ENCODE peak calls at places on chromosomes 3 and 15, in five cellular contexts. D is HFFc6; G is NCI-H510A treated with DMSO at 0.1 percent for 48 hours; N is effector CD4-positive, alpha-beta T cell; K is RWPE1. W is an unnamed sample.

GRCh38 chr3:130892759-130893239 is 1.1 kb upstream of the ATP2C1 start:
- DNase-seq in G (peak), K (peak), D (peak), N (peak), W (peak)

GRCh38 chr15:67406257-67406861 is 114.6 kb upstream of the C15orf61 start:
- DNase-seq in G (no peak), N (no peak), K (no peak), D (no peak), W (no peak)

GRCh38 chr3:137105277-137105977 is 147.6 kb downstream of the IL20RB start:
- DNase-seq in N (no peak), K (peak), D (peak), G (peak), W (no peak)

GRCh38 chr15:48020166-48020565 is 100.6 kb upstream of the SLC24A5 start:
- DNase-seq in D (no peak), K (no peak), G (no peak), N (no peak), W (no peak)

GRCh38 chr3:58306662-58307286 is 454 bp downstream of the HTD2 start:
- DNase-seq in K (peak), N (no peak), G (no peak), D (peak), W (no peak)

GRCh38 chr3:66393486-66394260 is 107.1 kb downstream of the LRIG1 start:
- DNase-seq in N (peak), D (no peak), G (no peak), K (no peak), W (no peak)

GRCh38 chr15:63908986-63909385 is 75.2 kb upstream of the HERC1 start:
- DNase-seq in D (peak), N (no peak), G (no peak), K (peak), W (no peak)

GRCh38 chr15:68606332-68606731 is 27.5 kb downstream of the CORO2B start:
- DNase-seq in K (no peak), D (no peak), N (no peak), G (no peak), W (no peak)

GRCh38 chr15:86362556-86362955 is 282.9 kb downstream of the AGBL1 start:
- DNase-seq in K (peak), G (no peak), N (no peak), D (no peak), W (no peak)

GRCh38 chr3:187551419-187551818 is 118.8 kb downstream of the SST start:
- DNase-seq in G (no peak), D (peak), N (no peak), K (no peak), W (no peak)

GRCh38 chr15:49023354-49023753 is 22.9 kb downstream of the SECISBP2L start:
- DNase-seq in G (no peak), K (no peak), N (no peak), D (no peak), W (no peak)

GRCh38 chr3:9552252-9552999 is 1.2 kb downstream of the LHFPL4 start:
- DNase-seq in N (no peak), K (peak), D (no peak), G (no peak), W (peak)

GRCh38 chr15:91908401-91908800 is 54.9 kb downstream of the SLCO3A1 start:
- DNase-seq in G (no peak), N (no peak), K (peak), D (peak), W (no peak)

GRCh38 chr15:49918106-49918505 is 200.9 kb downstream of the ATP8B4 start:
- DNase-seq in G (no peak), K (no peak), D (no peak), N (no peak), W (no peak)

GRCh38 chr3:23385327-23385726 is 182.2 kb downstream of the UBE2E2 start:
- DNase-seq in K (no peak), G (peak), N (no peak), D (no peak), W (no peak)

GRCh38 chr3:141236351-141236750 is 4.7 kb downstream of the PXYLP1 start:
- DNase-seq in G (no peak), D (no peak), N (no peak), K (no peak), W (no peak)

GRCh38 chr3:66464512-66464894 is 36.3 kb downstream of the LRIG1 start:
- DNase-seq in N (no peak), K (no peak), D (no peak), G (no peak), W (no peak)

GRCh38 chr3:51620543-51620942 is 50.5 kb upstream of the TEX264 start:
- DNase-seq in D (no peak), G (no peak), N (no peak), K (no peak), W (no peak)

GRCh38 chr3:147816770-147817169 is 407.6 kb downstream of the ZIC1 start:
- DNase-seq in D (no peak), N (no peak), K (no peak), G (no peak), W (no peak)

GRCh38 chr3:144772372-144772771 is 800.7 kb downstream of the DIPK2A start:
- DNase-seq in D (no peak), G (no peak), K (no peak), N (no peak), W (no peak)

GRCh38 chr3:197372076-197372661 is 73.8 kb upstream of the DLG1 start:
- DNase-seq in K (peak), G (peak), D (peak), N (no peak), W (no peak)

GRCh38 chr15:63968700-63969099 is 77.6 kb downstream of the DAPK2 start:
- DNase-seq in D (no peak), K (no peak), N (no peak), G (no peak), W (no peak)

GRCh38 chr3:61650276-61650675 is 88.9 kb downstream of the PTPRG start:
- DNase-seq in G (no peak), K (no peak), N (no peak), D (peak), W (no peak)

GRCh38 chr3:12944849-12945248 is 103.5 kb upstream of the RPL32 start:
- DNase-seq in D (no peak), K (no peak), N (no peak), G (no peak), W (no peak)

GRCh38 chr15:62125763-62126162 is 39.3 kb downstream of the C2CD4B start:
- DNase-seq in D (peak), G (peak), N (no peak), K (no peak), W (no peak)

GRCh38 chr3:18144571-18144970 is 280.6 kb downstream of the SATB1 start:
- DNase-seq in G (no peak), D (no peak), K (no peak), N (no peak), W (no peak)

GRCh38 chr15:82778755-82779154 is 27.1 kb downstream of the FSD2 start:
- DNase-seq in K (no peak), D (no peak), G (no peak), N (no peak), W (no peak)

GRCh38 chr15:29913528-29914135 is 91.4 kb upstream of the TJP1 start:
- DNase-seq in N (no peak), D (peak), K (no peak), G (no peak), W (no peak)

GRCh38 chr3:43733459-43734384 is 43.0 kb downstream of the ABHD5 start:
- DNase-seq in D (peak), G (no peak), N (no peak), K (no peak), W (no peak)

GRCh38 chr3:157375342-157375986 is 61.2 kb upstream of the PTX3 start:
- DNase-seq in N (no peak), K (no peak), D (no peak), G (no peak), W (no peak)

GRCh38 chr3:23712095-23712494 is 93.7 kb upstream of the UBE2E1 start:
- DNase-seq in N (no peak), D (no peak), G (no peak), K (no peak), W (no peak)

GRCh38 chr3:114496874-114497273 is 203.0 kb downstream of the TIGIT start:
- DNase-seq in G (no peak), D (peak), N (no peak), K (no peak), W (no peak)

GRCh38 chr3:67075295-67075694 is 77.2 kb downstream of the KBTBD8 start:
- DNase-seq in K (no peak), G (no peak), D (no peak), N (no peak), W (no peak)

GRCh38 chr15:45496658-45497057 is 25.9 kb downstream of the SLC30A4 start:
- DNase-seq in K (no peak), G (no peak), N (no peak), D (no peak), W (no peak)

GRCh38 chr3:183381179-183381578 is 47.2 kb downstream of the MCF2L2 start:
- DNase-seq in N (no peak), K (no peak), G (peak), D (peak), W (no peak)

GRCh38 chr3:66396888-66397287 is 103.9 kb downstream of the LRIG1 start:
- DNase-seq in N (no peak), G (no peak), K (no peak), D (no peak), W (no peak)

GRCh38 chr3:37816271-37816670 is 45.4 kb upstream of the CTDSPL start:
- DNase-seq in K (no peak), D (peak), G (no peak), N (no peak), W (no peak)

GRCh38 chr3:35639251-35640185 is at the start of gene ARPP21:
- DNase-seq in D (no peak), G (peak), K (no peak), N (no peak), W (no peak)

GRCh38 chr3:170506556-170506955 is 79.3 kb downstream of the SLC7A14 start:
- DNase-seq in D (no peak), N (no peak), K (no peak), G (peak), W (no peak)

W was measured in stimulated activated CD4-positive, alpha-beta T cell treated with anti-CD3 and anti-CD28 coated beads, Interleukin-1b, Interleukin-23, amount 100 ng/mL, for 1 hour.